ENCODE peak calls at places on chromosome 4, in seven cellular contexts. V is body of pancreas, H is Peyer's patch, T is HCT116, J is colonic mucosa, X is mesenchymal stem cell, U is uterus. I is an unnamed sample. For H3K9me3, the result is how much of the 10 kb centered on the place peaks cover.

GRCh38 chr4:23805381-23805780 is 84.5 kb downstream of the PPARGC1A start:
- DNase-seq in J (no peak), V (no peak), H (no peak), U (no peak), T (no peak), X (peak), I (no peak)

GRCh38 chr4:15893967-15894366 is 44.6 kb downstream of the FGFBP1 start:
- DNase-seq in U (no peak), V (no peak), T (peak), X (peak), H (no peak), J (no peak), I (no peak)

GRCh38 chr4:54063224-54063623 is 1.2 kb downstream of the CHIC2 start:
- DNase-seq in H (no peak), J (no peak), T (no peak), U (no peak), V (no peak), X (peak), I (no peak)

GRCh38 chr4:151532001-151532708 is 123.2 kb downstream of the FHIP1A start:
- DNase-seq in X (no peak), J (no peak), H (no peak), T (no peak), U (no peak), V (no peak), I (no peak)

GRCh38 chr4:128006592-128006991 is 41.4 kb downstream of the ABHD18 start:
- DNase-seq in T (no peak), V (no peak), X (peak), U (no peak), H (no peak), J (no peak), I (no peak)

GRCh38 chr4:1384675-1385372 is 21.4 kb downstream of the NKX1-1 start:
- DNase-seq in V (peak), U (no peak), J (no peak), T (no peak), X (no peak), H (no peak), I (no peak)

GRCh38 chr4:23857353-23857752 is 32.5 kb downstream of the PPARGC1A start:
- DNase-seq in V (no peak), J (no peak), U (no peak), X (peak), H (no peak), T (no peak), I (no peak)

GRCh38 chr4:73021634-73022033 is 47.9 kb downstream of the COX18 start:
- DNase-seq in T (peak), X (peak), U (no peak), J (no peak), V (no peak), H (no peak), I (no peak)

GRCh38 chr4:185542626-185543336 is 7.5 kb upstream of the PDLIM3 start:
- DNase-seq in J (peak), V (peak), T (no peak), X (peak), H (peak), U (peak), I (no peak)

GRCh38 chr4:70893790-70894189 is 8.4 kb upstream of the MOB1B start:
- DNase-seq in H (no peak), X (no peak), V (no peak), T (no peak), U (no peak), J (no peak), I (no peak)

GRCh38 chr4:169024762-169025161 is 14.7 kb upstream of the CBR4 start:
- DNase-seq in T (peak), U (no peak), V (no peak), H (no peak), J (no peak), X (peak), I (no peak)

GRCh38 chr4:17317526-17317925 is 194.4 kb downstream of the QDPR start:
- DNase-seq in T (no peak), U (no peak), X (no peak), H (no peak), V (no peak), J (no peak), I (no peak)

GRCh38 chr4:19580090-19580489 is 671.6 kb upstream of the SLIT2 start:
- DNase-seq in V (no peak), U (no peak), T (no peak), X (no peak), J (no peak), H (no peak), I (no peak)

GRCh38 chr4:108590776-108591175 is 29.6 kb upstream of the RPL34 start:
- DNase-seq in U (no peak), T (no peak), V (no peak), J (no peak), H (no peak), X (no peak), I (no peak)

GRCh38 chr4:34953145-34953799 is 1291.0 kb downstream of the ARAP2 start:
- DNase-seq in X (no peak), H (no peak), J (no peak), V (no peak), U (no peak), T (peak), I (no peak)

GRCh38 chr4:110900206-110900769 is 277.4 kb upstream of the PITX2 start:
- DNase-seq in U (no peak), J (no peak), H (no peak), T (no peak), V (no peak), X (peak), I (no peak)

GRCh38 chr4:17667653-17668201 is 53.3 kb downstream of the MED28 start:
- DNase-seq in J (no peak), U (no peak), X (no peak), V (no peak), H (no peak), T (no peak), I (no peak)

GRCh38 chr4:85778809-85779124 is 303.8 kb downstream of the ARHGAP24 start:
- DNase-seq in T (no peak), J (no peak), H (no peak), V (peak), U (no peak), X (peak), I (no peak)

GRCh38 chr4:138226351-138226750 is 15.8 kb downstream of the SLC7A11 start:
- DNase-seq in J (no peak), H (no peak), T (no peak), V (no peak), U (no peak), X (no peak), I (no peak)

GRCh38 chr4:14853186-14853946 is 148.9 kb upstream of the CPEB2 start:
- DNase-seq in U (no peak), T (no peak), J (no peak), V (no peak), X (peak), H (no peak), I (no peak)

GRCh38 chr4:14091966-14092365 is 464.4 kb upstream of the BOD1L1 start:
- DNase-seq in J (no peak), V (no peak), H (no peak), T (no peak), U (no peak), X (no peak), I (no peak)

GRCh38 chr4:98686046-98686385 is 27.6 kb upstream of the TSPAN5 start:
- DNase-seq in V (no peak), J (no peak), T (no peak), H (no peak), X (no peak), U (no peak), I (no peak)

GRCh38 chr4:73704314-73705055 is 35.9 kb upstream of the CXCL8 start:
- DNase-seq in V (peak), H (peak), T (peak), J (peak), X (peak), U (peak), I (no peak)

GRCh38 chr4:184674011-184674410 is 24.5 kb downstream of the PRIMPOL start:
- DNase-seq in X (no peak), J (no peak), U (no peak), H (no peak), T (no peak), V (no peak), I (no peak)

GRCh38 chr4:64417974-64418373 is 8.7 kb upstream of the TECRL start:
- DNase-seq in U (no peak), V (no peak), J (no peak), X (no peak), T (no peak), H (no peak), I (no peak)

GRCh38 chr4:31089815-31090214 is 369.6 kb downstream of the PCDH7 start:
- DNase-seq in U (no peak), T (peak), X (peak), V (peak), H (no peak), J (no peak), I (no peak)

DNA sequence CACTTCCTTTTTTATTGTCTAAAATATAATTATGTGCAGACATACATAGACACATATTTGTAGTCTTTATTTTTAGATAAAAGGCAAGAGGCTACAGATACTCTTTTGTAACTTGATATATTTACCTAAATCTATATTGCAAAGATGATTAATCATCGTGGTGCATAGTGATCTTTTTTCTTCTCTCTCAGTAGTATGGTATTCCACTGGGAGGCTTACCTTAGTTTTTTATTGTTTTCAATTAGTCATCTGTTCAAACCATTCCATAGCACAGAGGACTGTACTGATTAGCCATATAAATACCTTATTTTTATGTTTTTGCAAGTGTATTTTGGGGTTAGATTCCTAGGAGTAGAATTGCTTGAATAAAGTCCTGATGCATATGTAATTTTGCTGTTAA is 619.7 kb downstream of the GRXCR1 start:
- DNase-seq in U (no peak), H (no peak), X (no peak), J (no peak), V (no peak), T (no peak), I (no peak)
- H3K9me3 ChIP-seq in U (under half), H (under half), X (under half), J (under half), V (under half), T (under half), I (under half)

GRCh38 chr4:145044341-145044740 is 53.7 kb downstream of the ANAPC10 start:
- DNase-seq in H (no peak), U (no peak), X (peak), V (no peak), T (no peak), J (no peak), I (no peak)

GRCh38 chr4:145042601-145043000 is 55.4 kb downstream of the ANAPC10 start:
- DNase-seq in J (no peak), V (no peak), X (no peak), H (no peak), T (no peak), U (no peak), I (no peak)

GRCh38 chr4:145041378-145041777 is 56.6 kb downstream of the ANAPC10 start:
- DNase-seq in J (no peak), U (no peak), T (no peak), H (no peak), X (no peak), V (no peak), I (no peak)

GRCh38 chr4:145045180-145045579 is 52.8 kb downstream of the ANAPC10 start:
- DNase-seq in X (no peak), V (no peak), H (no peak), J (no peak), T (no peak), U (no peak), I (no peak)

DNA sequence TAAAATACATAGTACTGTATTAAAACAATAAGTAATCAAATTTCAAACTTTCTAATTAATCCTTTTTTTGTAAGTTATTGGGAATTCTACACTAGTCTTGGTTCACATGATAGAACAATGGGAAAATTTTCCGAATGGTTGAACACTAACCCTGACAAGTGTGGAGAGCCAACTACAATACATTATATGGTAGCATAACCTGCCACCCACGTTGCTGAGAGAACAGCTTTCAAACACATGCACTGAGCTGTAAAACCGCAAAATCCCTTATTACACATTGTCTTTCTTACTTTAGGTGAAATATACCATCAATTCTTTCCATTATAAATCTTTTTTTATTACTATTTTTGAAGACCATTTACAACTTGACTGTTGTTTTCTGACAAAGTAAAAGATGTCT is 54.7 kb downstream of the ANAPC10 start:
- DNase-seq in U (no peak), V (no peak), H (no peak), J (no peak), X (no peak), T (no peak), I (no peak)
- H3K9me3 ChIP-seq in U (under half), V (under half), H (under half), J (under half), X (under half), T (under half), I (under half)

DNA sequence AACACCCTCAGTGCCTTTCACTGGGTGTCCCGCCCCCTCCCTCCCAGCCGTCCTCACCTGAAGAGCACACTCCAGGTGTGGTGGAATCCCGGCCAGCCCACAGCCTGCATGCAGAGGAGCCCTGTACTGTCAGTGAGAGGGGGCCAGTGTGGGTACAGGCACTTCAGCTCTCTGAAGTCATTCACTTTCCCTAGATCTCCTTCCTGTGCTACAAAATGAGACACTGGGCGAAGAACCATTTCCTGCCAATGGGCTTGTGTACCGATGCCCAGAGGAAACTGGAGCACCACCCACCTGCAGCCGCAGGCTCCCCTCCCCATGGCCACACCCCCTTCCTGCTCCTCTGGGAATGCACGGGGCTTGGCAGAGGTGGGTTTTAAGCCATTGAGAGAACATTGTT is 73.9 kb upstream of the C4orf50 start:
- DNase-seq in T (no peak), U (no peak), J (no peak), V (no peak), H (no peak), X (no peak), I (no peak)
- H3K9me3 ChIP-seq in T (under half), U (under half), J (under half), V (under half), H (under half), X (under half), I (under half)

DNA sequence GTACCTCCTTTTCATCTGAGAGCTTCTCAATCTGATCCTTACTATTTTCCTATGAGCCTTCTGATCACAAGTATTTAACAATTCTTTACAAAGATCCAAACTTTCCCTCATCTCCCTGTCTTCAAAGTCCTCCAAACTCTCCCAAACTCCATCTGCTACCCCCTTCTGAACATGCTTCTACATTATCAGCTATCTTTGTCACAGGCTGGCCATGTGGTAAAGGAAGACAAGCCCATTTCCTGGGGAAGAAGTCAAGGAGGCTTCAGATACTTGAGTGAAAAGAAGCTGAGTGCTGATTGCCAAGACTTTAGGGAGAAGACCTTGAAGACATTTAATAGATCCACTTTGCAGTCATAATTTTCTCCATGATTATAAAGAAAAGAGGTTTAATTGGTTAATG is 231.4 kb downstream of the CWH43 start:
- DNase-seq in H (no peak), J (no peak), T (no peak), X (no peak), V (no peak), U (no peak), I (no peak)
- H3K9me3 ChIP-seq in H (under half), J (under half), T (under half), X (under half), V (under half), U (under half), I (under half)

I was measured in vagina.